ENCODE peak calls at places on chromosomes 4 and X, in ten cellular contexts. L, X, U, C, Q, P, T, Y, N and H are unnamed samples.

GRCh38 chrX:109274806-109275205 is 207.1 kb downstream of the GUCY2F start:
- DNase-seq in U (no peak), N (no peak), Y (no peak), T (no peak), C (no peak), L (no peak), P (no peak), X (no peak), Q (no peak), H (no peak)

GRCh38 chr4:80125252-80126177 is 52.5 kb upstream of the ANTXR2 start:
- DNase-seq in U (peak), N (no peak), Y (peak), P (peak), X (peak), C (no peak), T (no peak), L (peak), Q (no peak), H (peak)

GRCh38 chr4:134243742-134244713 is 42.4 kb upstream of the PABPC4L start:
- DNase-seq in Q (no peak), Y (no peak), L (no peak), T (no peak), P (no peak), N (no peak), X (no peak), U (peak), C (peak), H (no peak)

GRCh38 chrX:155747520-155747919 is 133.6 kb upstream of the VAMP7 start:
- DNase-seq in P (no peak), Y (no peak), U (no peak), C (peak), L (no peak), T (no peak), N (peak), Q (no peak), X (no peak), H (no peak)

GRCh38 chr4:186137193-186137792 is 32.8 kb downstream of the FAM149A start:
- DNase-seq in N (no peak), X (peak), P (no peak), L (no peak), T (no peak), U (no peak), Y (no peak), Q (peak), C (no peak), H (peak)

GRCh38 chrX:24334473-24334872 is 20.6 kb upstream of the SUPT20HL2 start:
- DNase-seq in L (no peak), Y (no peak), X (no peak), C (no peak), N (no peak), Q (peak), P (no peak), U (no peak), T (no peak), H (no peak)

GRCh38 chr4:30952526-30953219 is 232.5 kb downstream of the PCDH7 start:
- DNase-seq in Q (peak), P (no peak), X (peak), U (no peak), C (no peak), N (no peak), Y (no peak), T (no peak), L (no peak), H (no peak)

GRCh38 chrX:110509778-110510510 is 151.3 kb downstream of the RTL9 start:
- DNase-seq in P (no peak), L (no peak), X (no peak), Q (no peak), T (no peak), U (no peak), N (no peak), C (no peak), Y (no peak), H (no peak)

GRCh38 chrX:41347186-41347585 is 13.2 kb downstream of the DDX3X start:
- DNase-seq in N (no peak), L (no peak), U (no peak), X (no peak), P (no peak), C (no peak), T (no peak), Q (no peak), Y (no peak), H (no peak)

GRCh38 chr4:128384091-128384520 is 96.5 kb upstream of the PGRMC2 start:
- DNase-seq in T (no peak), L (no peak), P (no peak), U (no peak), C (no peak), Y (no peak), N (no peak), Q (no peak), X (no peak), H (no peak)

GRCh38 chr4:184983660-184984356 is 34.5 kb upstream of the HELT start:
- DNase-seq in U (peak), N (no peak), Q (peak), Y (peak), T (peak), X (peak), L (no peak), P (peak), C (peak), H (no peak)

GRCh38 chrX:20140410-20140809 is 1.2 kb downstream of the EIF1AX start:
- DNase-seq in L (no peak), X (no peak), Y (no peak), N (no peak), Q (no peak), C (no peak), P (no peak), T (no peak), U (no peak), H (no peak)

GRCh38 chr4:24802648-24803047 is 7.3 kb downstream of the SOD3 start:
- DNase-seq in N (no peak), U (no peak), Q (no peak), Y (no peak), L (no peak), X (no peak), P (no peak), T (no peak), C (no peak), H (no peak)

GRCh38 chr4:158571736-158572135 is 50.1 kb downstream of the RXFP1 start:
- DNase-seq in Q (no peak), U (no peak), C (no peak), P (no peak), L (no peak), X (no peak), N (no peak), Y (no peak), T (no peak), H (no peak)

GRCh38 chr4:742742-743311 is 37.2 kb downstream of the PCGF3 start:
- DNase-seq in T (peak), P (peak), L (peak), Y (peak), Q (peak), N (no peak), X (peak), C (peak), U (peak), H (peak)

GRCh38 chr4:148058160-148058859 is 326.4 kb downstream of the ARHGAP10 start:
- DNase-seq in U (no peak), Y (no peak), Q (no peak), L (no peak), C (no peak), X (no peak), N (no peak), P (no peak), T (no peak), H (no peak)

GRCh38 chrX:1418901-1419544 is 27.1 kb upstream of the SLC25A6 start:
- DNase-seq in U (no peak), X (no peak), T (no peak), L (no peak), P (no peak), Q (no peak), Y (no peak), N (no peak), C (no peak), H (no peak)

GRCh38 chrX:107673933-107674479 is 45.7 kb downstream of the PRPS1 start:
- DNase-seq in U (peak), T (no peak), L (peak), C (peak), Y (peak), Q (peak), P (peak), X (no peak), N (no peak), H (peak)

GRCh38 chr4:81723927-81724587 is 252.3 kb upstream of the RASGEF1B start:
- DNase-seq in P (no peak), Q (peak), X (no peak), N (peak), C (no peak), T (no peak), L (peak), U (no peak), Y (no peak), H (no peak)

GRCh38 chr4:766559-767283 is 59.2 kb downstream of the CPLX1 start:
- DNase-seq in T (no peak), Q (no peak), N (no peak), C (peak), U (no peak), P (no peak), Y (no peak), L (no peak), X (no peak), H (no peak)

GRCh38 chr4:86223472-86223871 is 136.4 kb downstream of the MAPK10 start:
- DNase-seq in L (peak), N (no peak), T (no peak), Y (no peak), Q (peak), P (no peak), C (no peak), U (no peak), X (peak), H (peak)

GRCh38 chrX:139126493-139126892 is 404.0 kb upstream of the F9 start:
- DNase-seq in T (no peak), L (peak), U (peak), P (no peak), X (peak), Q (peak), C (no peak), Y (peak), N (no peak), H (peak)

GRCh38 chrX:155027509-155028066 is 944 bp downstream of the FUNDC2 start:
- DNase-seq in L (peak), C (no peak), Y (peak), N (no peak), U (no peak), X (peak), T (no peak), Q (peak), P (no peak), H (peak)

GRCh38 chrX:115023811-115024210 is 6.4 kb upstream of the IL13RA2 start:
- DNase-seq in P (no peak), Y (no peak), C (no peak), Q (no peak), T (no peak), X (no peak), L (no peak), N (no peak), U (no peak), H (no peak)

GRCh38 chr4:95742179-95742578 is 97.7 kb upstream of the PDHA2 start:
- DNase-seq in L (no peak), X (no peak), Q (no peak), N (no peak), Y (no peak), T (no peak), P (no peak), U (no peak), C (no peak), H (no peak)

GRCh38 chr4:73856518-73856917 is 3.4 kb downstream of the PF4V1 start:
- DNase-seq in N (no peak), X (no peak), T (no peak), P (no peak), Q (no peak), L (no peak), C (no peak), U (no peak), Y (no peak), H (no peak)

GRCh38 chrX:9832811-9833210 is 46.6 kb downstream of the SHROOM2 start:
- DNase-seq in N (no peak), Y (no peak), T (no peak), Q (no peak), C (no peak), P (no peak), U (no peak), X (no peak), L (no peak), H (no peak)

GRCh38 chr4:85522836-85523235 is 47.9 kb downstream of the ARHGAP24 start:
- DNase-seq in X (no peak), U (no peak), T (no peak), L (no peak), P (no peak), Y (no peak), Q (no peak), C (no peak), N (no peak), H (no peak)

GRCh38 chr4:2276581-2277325 is 14.8 kb upstream of the MXD4 start:
- DNase-seq in X (no peak), U (no peak), C (peak), L (no peak), N (no peak), P (no peak), Y (no peak), T (no peak), Q (no peak), H (no peak)

GRCh38 chr4:68416591-68416990 is 30.7 kb upstream of the TMPRSS11E start:
- DNase-seq in U (no peak), N (no peak), T (no peak), P (no peak), Y (no peak), X (no peak), L (no peak), C (no peak), Q (no peak), H (no peak)

GRCh38 chr4:143768007-143768591 is 67.6 kb upstream of the FREM3 start:
- DNase-seq in L (no peak), U (no peak), T (no peak), P (no peak), Q (no peak), C (no peak), N (no peak), X (no peak), Y (no peak), H (no peak)

GRCh38 chr4:156594619-156595018 is 377.0 kb downstream of the PDGFC start:
- DNase-seq in N (peak), Q (peak), T (no peak), C (peak), L (no peak), U (no peak), X (no peak), P (no peak), Y (peak), H (no peak)

GRCh38 chr4:139958738-139959096 is 195.3 kb downstream of the MAML3 start:
- DNase-seq in C (no peak), N (no peak), P (no peak), X (no peak), Q (no peak), T (peak), Y (no peak), L (no peak), U (no peak), H (no peak)

GRCh38 chr4:118389731-118390520 is 37.1 kb upstream of the PRSS12 start:
- DNase-seq in Y (no peak), N (no peak), U (no peak), C (no peak), X (no peak), L (no peak), P (no peak), T (no peak), Q (no peak), H (no peak)

GRCh38 chrX:119885554-119886428 is 9.9 kb upstream of the AKAP14 start:
- DNase-seq in U (no peak), N (no peak), C (no peak), P (peak), Y (no peak), X (peak), Q (no peak), T (no peak), L (peak), H (no peak)